ENCODE peak calls at places on chromosome 5, in eight cellular contexts. X is stimulated activated naive CD4-positive, alpha-beta T cell; V is stimulated activated CD4-positive, alpha-beta T cell treated with anti-CD3 and anti-CD28 coated beads, Interleukin-1b, Interleukin-23, amount 100 ng/mL, for 1 hour; W is H7; Q is ureter; G is globus pallidus; Y is substantia nigra; S is OCI-M1. H is an unnamed sample.

GRCh38 chr5:171264842-171265241 is 44.2 kb upstream of the TLX3 start:
- DNase-seq in S (no peak), X (no peak), Y (no peak), G (no peak), V (no peak), Q (no peak), W (no peak), H (no peak)

GRCh38 chr5:84028093-84028492 is 307.4 kb upstream of the HAPLN1 start:
- DNase-seq in W (no peak), G (no peak), Y (no peak), V (no peak), X (no peak), Q (no peak), S (no peak), H (no peak)

GRCh38 chr5:180271205-180271604 is 20.7 kb downstream of the MAPK9 start:
- DNase-seq in Y (no peak), V (no peak), S (peak; percentile 17), W (no peak), X (no peak), G (no peak), Q (no peak), H (peak; percentile 89)

GRCh38 chr5:76443399-76443798 is 40.3 kb downstream of the IQGAP2 start:
- DNase-seq in V (no peak), G (no peak), Q (no peak), Y (no peak), S (no peak), W (no peak), X (no peak), H (no peak)

GRCh38 chr5:54881286-54882005 is 103.9 kb downstream of the ESM1 start:
- DNase-seq in G (no peak), W (no peak), Y (no peak), S (no peak), X (no peak), Q (no peak), V (no peak), H (no peak)

GRCh38 chr5:35938518-35939227 is at the start of gene CAPSL:
- DNase-seq in Q (peak; percentile 72), X (no peak), V (no peak), S (peak; percentile 14), G (no peak), Y (no peak), W (peak; percentile 84), H (peak; percentile 26)

GRCh38 chr5:59683311-59683710 is 210.2 kb downstream of the PDE4D start:
- DNase-seq in V (no peak), G (no peak), W (no peak), Y (no peak), S (no peak), X (no peak), Q (no peak), H (no peak)

GRCh38 chr5:39441838-39442237 is 17.1 kb upstream of the DAB2 start:
- DNase-seq in Y (no peak), V (no peak), Q (no peak), G (no peak), X (no peak), W (no peak), S (no peak), H (no peak)

GRCh38 chr5:178740926-178741325 is 10.5 kb upstream of the ZNF354A start:
- DNase-seq in Y (no peak), S (no peak), Q (no peak), X (no peak), G (no peak), V (no peak), W (no peak), H (no peak)

GRCh38 chr5:97628011-97628410 is 445.0 kb upstream of the RIOK2 start:
- DNase-seq in Q (no peak), S (no peak), X (no peak), G (no peak), W (no peak), Y (no peak), V (no peak), H (no peak)

GRCh38 chr5:56314536-56314935 is 81.4 kb upstream of the ANKRD55 start:
- DNase-seq in V (no peak), S (peak; percentile 56), Y (no peak), W (peak; percentile 56), X (no peak), Q (no peak), G (no peak), H (peak; percentile 25)

GRCh38 chr5:109610581-109610980 is 79.1 kb upstream of the MAN2A1 start:
- DNase-seq in S (no peak), G (no peak), Y (no peak), X (no peak), W (no peak), Q (no peak), V (no peak), H (no peak)

GRCh38 chr5:82334856-82335255 is 56.7 kb upstream of the RPS23 start:
- DNase-seq in V (no peak), Y (no peak), X (no peak), S (peak; percentile 86), Q (no peak), W (no peak), G (no peak), H (no peak)

GRCh38 chr5:165333623-165334022 is 1828.2 kb downstream of the MAT2B start:
- DNase-seq in V (no peak), W (no peak), G (no peak), S (no peak), Q (no peak), Y (no peak), X (no peak), H (peak; percentile 7)

GRCh38 chr5:119820608-119821007 is 191.2 kb downstream of the FAM170A start:
- DNase-seq in Y (no peak), Q (no peak), G (no peak), X (no peak), V (no peak), S (no peak), W (no peak), H (no peak)

GRCh38 chr5:749101-749670 is 35.3 kb downstream of the ZDHHC11B start:
- DNase-seq in V (no peak), S (no peak), W (no peak), Y (no peak), Q (no peak), X (no peak), G (no peak), H (no peak)

GRCh38 chr5:142977363-142978051 is 207.3 kb downstream of the ARHGAP26 start:
- DNase-seq in W (no peak), G (no peak), X (no peak), V (no peak), Y (no peak), Q (no peak), S (peak; percentile 66), H (peak; percentile 96)

GRCh38 chr5:38423536-38424178 is 132.8 kb downstream of the LIFR start:
- DNase-seq in W (no peak), Q (no peak), G (no peak), X (no peak), Y (no peak), S (no peak), V (no peak), H (no peak)

GRCh38 chr5:150103678-150104549 is 17.6 kb upstream of the CSF1R start:
- DNase-seq in Y (no peak), Q (no peak), S (no peak), V (no peak), W (peak; percentile 7), X (no peak), G (no peak), H (no peak)

H was measured in NB4.